ENCODE peak calls at places on chromosomes 11 and 22, in seven cellular contexts. One of them, this sample, is unnamed.
A peak's percentile ranks its signal among the peaks of the same experiment; 100 is the strongest.

GRCh38 chr11:61735391-61735790 is 17.0 kb upstream of the MYRF start:
- DNase-seq in stimulated activated naive CD8-positive, alpha-beta T cell treated with anti-CD3 and anti-CD28 coated beads, Interleukin-15, amount 100 ng/mL, for 72 hours: no peak
- DNase-seq in ELR: no peak
- DNase-seq in stimulated activated CD4-positive, alpha-beta T cell treated with anti-CD3 and anti-CD28 coated beads, Interleukin-12 subunit alpha, Interleukin-12 subunit beta, amount 100 ng/mL, for 4 hours: no peak
- DNase-seq in NCI-H1930: no peak
- DNase-seq in heart right ventricle: no peak
- DNase-seq in GM19239: no peak
- DNase-seq in this sample: no peak

GRCh38 chr11:125082611-125083311 is 19.7 kb downstream of the SLC37A2 start:
- DNase-seq in stimulated activated CD4-positive, alpha-beta T cell treated with anti-CD3 and anti-CD28 coated beads, Interleukin-12 subunit alpha, Interleukin-12 subunit beta, amount 100 ng/mL, for 4 hours: no peak
- DNase-seq in GM19239: no peak
- DNase-seq in stimulated activated naive CD8-positive, alpha-beta T cell treated with anti-CD3 and anti-CD28 coated beads, Interleukin-15, amount 100 ng/mL, for 72 hours: no peak
- DNase-seq in heart right ventricle: no peak
- DNase-seq in NCI-H1930: no peak
- DNase-seq in ELR: peak; percentile 93
- DNase-seq in this sample: no peak

GRCh38 chr11:119764108-119764874 is 35.3 kb upstream of the NECTIN1 start:
- DNase-seq in heart right ventricle: peak; percentile 48
- DNase-seq in ELR: no peak
- DNase-seq in GM19239: no peak
- DNase-seq in stimulated activated CD4-positive, alpha-beta T cell treated with anti-CD3 and anti-CD28 coated beads, Interleukin-12 subunit alpha, Interleukin-12 subunit beta, amount 100 ng/mL, for 4 hours: no peak
- DNase-seq in stimulated activated naive CD8-positive, alpha-beta T cell treated with anti-CD3 and anti-CD28 coated beads, Interleukin-15, amount 100 ng/mL, for 72 hours: no peak
- DNase-seq in NCI-H1930: no peak
- DNase-seq in this sample: no peak

GRCh38 chr22:27647540-27647939 is 154.0 kb downstream of the MN1 start:
- DNase-seq in GM19239: no peak
- DNase-seq in heart right ventricle: no peak
- DNase-seq in stimulated activated CD4-positive, alpha-beta T cell treated with anti-CD3 and anti-CD28 coated beads, Interleukin-12 subunit alpha, Interleukin-12 subunit beta, amount 100 ng/mL, for 4 hours: no peak
- DNase-seq in stimulated activated naive CD8-positive, alpha-beta T cell treated with anti-CD3 and anti-CD28 coated beads, Interleukin-15, amount 100 ng/mL, for 72 hours: no peak
- DNase-seq in ELR: no peak
- DNase-seq in NCI-H1930: no peak
- DNase-seq in this sample: no peak

GRCh38 chr11:117882539-117882938 is 6.1 kb upstream of the FXYD6 start:
- DNase-seq in GM19239: no peak
- DNase-seq in stimulated activated naive CD8-positive, alpha-beta T cell treated with anti-CD3 and anti-CD28 coated beads, Interleukin-15, amount 100 ng/mL, for 72 hours: no peak
- DNase-seq in stimulated activated CD4-positive, alpha-beta T cell treated with anti-CD3 and anti-CD28 coated beads, Interleukin-12 subunit alpha, Interleukin-12 subunit beta, amount 100 ng/mL, for 4 hours: no peak
- DNase-seq in NCI-H1930: no peak
- DNase-seq in ELR: no peak
- DNase-seq in heart right ventricle: no peak
- DNase-seq in this sample: no peak

GRCh38 chr11:107705027-107705426 is 6.8 kb downstream of the SLN start:
- DNase-seq in ELR: peak; percentile 96
- DNase-seq in GM19239: no peak
- DNase-seq in heart right ventricle: no peak
- DNase-seq in stimulated activated CD4-positive, alpha-beta T cell treated with anti-CD3 and anti-CD28 coated beads, Interleukin-12 subunit alpha, Interleukin-12 subunit beta, amount 100 ng/mL, for 4 hours: no peak
- DNase-seq in stimulated activated naive CD8-positive, alpha-beta T cell treated with anti-CD3 and anti-CD28 coated beads, Interleukin-15, amount 100 ng/mL, for 72 hours: no peak
- DNase-seq in NCI-H1930: no peak
- DNase-seq in this sample: no peak

GRCh38 chr22:19998232-19998951 is 18.2 kb downstream of the ARVCF start:
- DNase-seq in heart right ventricle: peak; percentile 6
- DNase-seq in ELR: no peak
- DNase-seq in stimulated activated CD4-positive, alpha-beta T cell treated with anti-CD3 and anti-CD28 coated beads, Interleukin-12 subunit alpha, Interleukin-12 subunit beta, amount 100 ng/mL, for 4 hours: no peak
- DNase-seq in GM19239: no peak
- DNase-seq in stimulated activated naive CD8-positive, alpha-beta T cell treated with anti-CD3 and anti-CD28 coated beads, Interleukin-15, amount 100 ng/mL, for 72 hours: no peak
- DNase-seq in NCI-H1930: no peak
- DNase-seq in this sample: no peak

GRCh38 chr11:108734956-108735559 is 70.2 kb downstream of the DDX10 start:
- DNase-seq in stimulated activated CD4-positive, alpha-beta T cell treated with anti-CD3 and anti-CD28 coated beads, Interleukin-12 subunit alpha, Interleukin-12 subunit beta, amount 100 ng/mL, for 4 hours: no peak
- DNase-seq in GM19239: no peak
- DNase-seq in stimulated activated naive CD8-positive, alpha-beta T cell treated with anti-CD3 and anti-CD28 coated beads, Interleukin-15, amount 100 ng/mL, for 72 hours: no peak
- DNase-seq in heart right ventricle: no peak
- DNase-seq in ELR: peak; percentile 39
- DNase-seq in NCI-H1930: no peak
- DNase-seq in this sample: no peak

GRCh38 chr22:47063606-47064005 is 301.2 kb downstream of the TBC1D22A start:
- DNase-seq in NCI-H1930: no peak
- DNase-seq in heart right ventricle: no peak
- DNase-seq in stimulated activated CD4-positive, alpha-beta T cell treated with anti-CD3 and anti-CD28 coated beads, Interleukin-12 subunit alpha, Interleukin-12 subunit beta, amount 100 ng/mL, for 4 hours: no peak
- DNase-seq in GM19239: no peak
- DNase-seq in ELR: no peak
- DNase-seq in stimulated activated naive CD8-positive, alpha-beta T cell treated with anti-CD3 and anti-CD28 coated beads, Interleukin-15, amount 100 ng/mL, for 72 hours: no peak
- DNase-seq in this sample: no peak

GRCh38 chr22:36249160-36249559 is 3.8 kb upstream of the APOL1 start:
- DNase-seq in ELR: no peak
- DNase-seq in GM19239: no peak
- DNase-seq in stimulated activated naive CD8-positive, alpha-beta T cell treated with anti-CD3 and anti-CD28 coated beads, Interleukin-15, amount 100 ng/mL, for 72 hours: no peak
- DNase-seq in NCI-H1930: no peak
- DNase-seq in stimulated activated CD4-positive, alpha-beta T cell treated with anti-CD3 and anti-CD28 coated beads, Interleukin-12 subunit alpha, Interleukin-12 subunit beta, amount 100 ng/mL, for 4 hours: no peak
- DNase-seq in heart right ventricle: no peak
- DNase-seq in this sample: no peak

GRCh38 chr11:70511345-70511744 is 113.0 kb downstream of the CTTN start:
- DNase-seq in stimulated activated naive CD8-positive, alpha-beta T cell treated with anti-CD3 and anti-CD28 coated beads, Interleukin-15, amount 100 ng/mL, for 72 hours: no peak
- DNase-seq in NCI-H1930: no peak
- DNase-seq in stimulated activated CD4-positive, alpha-beta T cell treated with anti-CD3 and anti-CD28 coated beads, Interleukin-12 subunit alpha, Interleukin-12 subunit beta, amount 100 ng/mL, for 4 hours: no peak
- DNase-seq in ELR: no peak
- DNase-seq in GM19239: no peak
- DNase-seq in heart right ventricle: no peak
- DNase-seq in this sample: no peak

GRCh38 chr11:113404859-113405430 is 17.4 kb downstream of the ANKK1 start:
- DNase-seq in GM19239: no peak
- DNase-seq in ELR: no peak
- DNase-seq in heart right ventricle: no peak
- DNase-seq in NCI-H1930: no peak
- DNase-seq in stimulated activated CD4-positive, alpha-beta T cell treated with anti-CD3 and anti-CD28 coated beads, Interleukin-12 subunit alpha, Interleukin-12 subunit beta, amount 100 ng/mL, for 4 hours: no peak
- DNase-seq in stimulated activated naive CD8-positive, alpha-beta T cell treated with anti-CD3 and anti-CD28 coated beads, Interleukin-15, amount 100 ng/mL, for 72 hours: no peak
- DNase-seq in this sample: no peak

GRCh38 chr11:293293-293851 is 4.4 kb downstream of the PGGHG start:
- DNase-seq in GM19239: no peak
- DNase-seq in heart right ventricle: peak; percentile 6
- DNase-seq in stimulated activated naive CD8-positive, alpha-beta T cell treated with anti-CD3 and anti-CD28 coated beads, Interleukin-15, amount 100 ng/mL, for 72 hours: no peak
- DNase-seq in ELR: no peak
- DNase-seq in stimulated activated CD4-positive, alpha-beta T cell treated with anti-CD3 and anti-CD28 coated beads, Interleukin-12 subunit alpha, Interleukin-12 subunit beta, amount 100 ng/mL, for 4 hours: no peak
- DNase-seq in NCI-H1930: no peak
- DNase-seq in this sample: no peak

GRCh38 chr11:43268161-43268560 is 43.6 kb upstream of the API5 start:
- DNase-seq in GM19239: no peak
- DNase-seq in ELR: no peak
- DNase-seq in heart right ventricle: peak; percentile 58
- DNase-seq in stimulated activated CD4-positive, alpha-beta T cell treated with anti-CD3 and anti-CD28 coated beads, Interleukin-12 subunit alpha, Interleukin-12 subunit beta, amount 100 ng/mL, for 4 hours: no peak
- DNase-seq in NCI-H1930: no peak
- DNase-seq in stimulated activated naive CD8-positive, alpha-beta T cell treated with anti-CD3 and anti-CD28 coated beads, Interleukin-15, amount 100 ng/mL, for 72 hours: no peak
- DNase-seq in this sample: no peak

GRCh38 chr11:68449951-68450350 is 10.6 kb upstream of the PPP6R3 start:
- DNase-seq in stimulated activated naive CD8-positive, alpha-beta T cell treated with anti-CD3 and anti-CD28 coated beads, Interleukin-15, amount 100 ng/mL, for 72 hours: no peak
- DNase-seq in heart right ventricle: peak; percentile 6
- DNase-seq in ELR: no peak
- DNase-seq in GM19239: no peak
- DNase-seq in stimulated activated CD4-positive, alpha-beta T cell treated with anti-CD3 and anti-CD28 coated beads, Interleukin-12 subunit alpha, Interleukin-12 subunit beta, amount 100 ng/mL, for 4 hours: no peak
- DNase-seq in NCI-H1930: no peak
- DNase-seq in this sample: no peak

GRCh38 chr11:36300651-36301050 is 4.6 kb downstream of the PRR5L start:
- DNase-seq in ELR: no peak
- DNase-seq in stimulated activated naive CD8-positive, alpha-beta T cell treated with anti-CD3 and anti-CD28 coated beads, Interleukin-15, amount 100 ng/mL, for 72 hours: no peak
- DNase-seq in stimulated activated CD4-positive, alpha-beta T cell treated with anti-CD3 and anti-CD28 coated beads, Interleukin-12 subunit alpha, Interleukin-12 subunit beta, amount 100 ng/mL, for 4 hours: no peak
- DNase-seq in GM19239: no peak
- DNase-seq in NCI-H1930: no peak
- DNase-seq in heart right ventricle: peak; percentile 69
- DNase-seq in this sample: no peak

GRCh38 chr11:23206736-23207336 is 346.6 kb upstream of the CCDC179 start:
- DNase-seq in GM19239: no peak
- DNase-seq in heart right ventricle: no peak
- DNase-seq in ELR: peak; percentile 73
- DNase-seq in stimulated activated CD4-positive, alpha-beta T cell treated with anti-CD3 and anti-CD28 coated beads, Interleukin-12 subunit alpha, Interleukin-12 subunit beta, amount 100 ng/mL, for 4 hours: no peak
- DNase-seq in stimulated activated naive CD8-positive, alpha-beta T cell treated with anti-CD3 and anti-CD28 coated beads, Interleukin-15, amount 100 ng/mL, for 72 hours: no peak
- DNase-seq in NCI-H1930: no peak
- DNase-seq in this sample: no peak

GRCh38 chr22:29369460-29369859 is 18.9 kb downstream of the AP1B1 start:
- DNase-seq in stimulated activated naive CD8-positive, alpha-beta T cell treated with anti-CD3 and anti-CD28 coated beads, Interleukin-15, amount 100 ng/mL, for 72 hours: no peak
- DNase-seq in ELR: peak; percentile 58
- DNase-seq in NCI-H1930: no peak
- DNase-seq in stimulated activated CD4-positive, alpha-beta T cell treated with anti-CD3 and anti-CD28 coated beads, Interleukin-12 subunit alpha, Interleukin-12 subunit beta, amount 100 ng/mL, for 4 hours: no peak
- DNase-seq in GM19239: no peak
- DNase-seq in heart right ventricle: peak; percentile 60
- DNase-seq in this sample: no peak

GRCh38 chr11:127648604-127649003 is 648.0 kb upstream of the KIRREL3 start:
- DNase-seq in stimulated activated naive CD8-positive, alpha-beta T cell treated with anti-CD3 and anti-CD28 coated beads, Interleukin-15, amount 100 ng/mL, for 72 hours: no peak
- DNase-seq in heart right ventricle: no peak
- DNase-seq in NCI-H1930: no peak
- DNase-seq in ELR: no peak
- DNase-seq in stimulated activated CD4-positive, alpha-beta T cell treated with anti-CD3 and anti-CD28 coated beads, Interleukin-12 subunit alpha, Interleukin-12 subunit beta, amount 100 ng/mL, for 4 hours: no peak
- DNase-seq in GM19239: no peak
- DNase-seq in this sample: no peak

GRCh38 chr11:117313828-117314768 is 2.0 kb downstream of the BACE1 start:
- DNase-seq in stimulated activated CD4-positive, alpha-beta T cell treated with anti-CD3 and anti-CD28 coated beads, Interleukin-12 subunit alpha, Interleukin-12 subunit beta, amount 100 ng/mL, for 4 hours: no peak
- DNase-seq in NCI-H1930: no peak
- DNase-seq in ELR: no peak
- DNase-seq in GM19239: no peak
- DNase-seq in heart right ventricle: no peak
- DNase-seq in stimulated activated naive CD8-positive, alpha-beta T cell treated with anti-CD3 and anti-CD28 coated beads, Interleukin-15, amount 100 ng/mL, for 72 hours: no peak
- DNase-seq in this sample: no peak

This sample was measured in GM12891.